ENCODE peak calls at places on chromosomes 12 and 14, in five cellular contexts. I is activated T-helper 1 cell treated with anti-CD3 and anti-CD28 coated beads, Interleukin-2, amount 50 U/mL, for 16 hours; G is OCI-M1; Q is CMK; D is activated CD4-positive, alpha-beta T cell treated with anti-CD3 and anti-CD28 coated beads for 48 hours. X is an unnamed sample.

GRCh38 chr12:89162704-89163261 is 189.5 kb downstream of the DUSP6 start:
- DNase-seq in D (peak), I (no peak), G (peak), Q (no peak), X (peak)

GRCh38 chr12:63787306-63787705 is 7.6 kb downstream of the RXYLT1 start:
- DNase-seq in D (no peak), I (no peak), Q (no peak), G (no peak), X (no peak)

GRCh38 chr12:12992418-12993175 is 7.5 kb downstream of the HEBP1 start:
- DNase-seq in G (peak), Q (no peak), I (no peak), D (no peak), X (peak)

GRCh38 chr12:118288174-118288573 is 84.5 kb downstream of the TAOK3 start:
- DNase-seq in G (peak), D (no peak), I (no peak), Q (peak), X (no peak)

GRCh38 chr14:37056473-37056872 is 115.9 kb downstream of the SLC25A21 start:
- DNase-seq in I (no peak), D (no peak), G (no peak), Q (no peak), X (no peak)

GRCh38 chr14:63938198-63939005 is 85.6 kb downstream of the SYNE2 start:
- DNase-seq in D (no peak), I (no peak), Q (no peak), G (no peak), X (no peak)

GRCh38 chr12:129257526-129257925 is 404.2 kb downstream of the GLT1D1 start:
- DNase-seq in Q (no peak), I (no peak), D (no peak), G (no peak), X (no peak)

GRCh38 chr12:59484575-59484974 is 111.3 kb upstream of the SLC16A7 start:
- DNase-seq in G (no peak), Q (no peak), I (no peak), D (no peak), X (no peak)

GRCh38 chr14:56120091-56120632 is 2.0 kb downstream of the PELI2 start:
- DNase-seq in D (no peak), Q (no peak), G (peak), I (no peak), X (no peak)

GRCh38 chr14:70254476-70254961 is 65.8 kb upstream of the SLC8A3 start:
- DNase-seq in Q (no peak), D (peak), I (no peak), G (peak), X (peak)

GRCh38 chr14:58629273-58629672 is 8.5 kb upstream of the DACT1 start:
- DNase-seq in Q (no peak), D (no peak), G (peak), I (no peak), X (no peak)

GRCh38 chr12:105967038-105967776 is 171.5 kb downstream of the NUAK1 start:
- DNase-seq in G (no peak), D (no peak), Q (no peak), I (no peak), X (no peak)

GRCh38 chr12:12720637-12721250 is 3.6 kb downstream of the CDKN1B start:
- DNase-seq in D (no peak), G (peak), I (no peak), Q (no peak), X (no peak)

GRCh38 chr14:68610251-68610793 is 182.5 kb downstream of the ZFP36L1 start:
- DNase-seq in D (no peak), I (no peak), Q (no peak), G (no peak), X (no peak)

GRCh38 chr12:38279756-38280155 is 36.8 kb upstream of the ALG10B start:
- DNase-seq in I (no peak), D (no peak), Q (no peak), G (no peak), X (no peak)

GRCh38 chr12:25764409-25764808 is 194.1 kb upstream of the RASSF8 start:
- DNase-seq in D (no peak), I (no peak), G (no peak), Q (no peak), X (no peak)

GRCh38 chr14:68363401-68363800 is 429.5 kb downstream of the ZFP36L1 start:
- DNase-seq in I (no peak), G (no peak), Q (no peak), D (no peak), X (no peak)

GRCh38 chr12:119704065-119704747 is 36.3 kb downstream of the PRKAB1 start:
- DNase-seq in I (no peak), Q (no peak), G (no peak), D (no peak), X (peak)

GRCh38 chr14:31545328-31545727 is 15.9 kb upstream of the NUBPL start:
- DNase-seq in D (no peak), I (no peak), G (no peak), Q (no peak), X (no peak)

GRCh38 chr14:60266021-60266937 is 17.3 kb downstream of the PPM1A start:
- DNase-seq in G (peak), Q (no peak), D (peak), I (no peak), X (no peak)

GRCh38 chr14:61476737-61477410 is 155.5 kb downstream of the PRKCH start:
- DNase-seq in Q (peak), I (no peak), D (peak), G (peak), X (no peak)

GRCh38 chr12:122882908-122883563 is 12.9 kb downstream of the VPS37B start:
- DNase-seq in I (no peak), G (peak), Q (peak), D (no peak), X (no peak)